ENCODE peak calls at places on chromosomes 2 and 18, in four cellular contexts. Q, Z, D and M are unnamed samples.

GRCh38 chr2:62178741-62179271 is 17.1 kb upstream of the B3GNT2 start:
- DNase-seq in Q (no peak), Z (no peak), D (no peak), M (no peak)

GRCh38 chr18:48902023-48902855 is 48.5 kb downstream of the SMAD7 start:
- DNase-seq in Q (no peak), Z (no peak), D (no peak), M (no peak)

GRCh38 chr2:28152585-28153284 is 239.9 kb upstream of the FOSL2 start:
- DNase-seq in Q (no peak), Z (no peak), D (no peak), M (no peak)

GRCh38 chr2:158004131-158004530 is 97.5 kb upstream of the UPP2 start:
- DNase-seq in Q (no peak), Z (no peak), D (no peak), M (no peak)

GRCh38 chr2:237264480-237265219 is 149.3 kb downstream of the COL6A3 start:
- DNase-seq in Q (no peak), Z (no peak), D (no peak), M (no peak)

GRCh38 chr18:6746386-6746960 is 17.0 kb downstream of the ARHGAP28 start:
- DNase-seq in Q (no peak), Z (no peak), D (no peak), M (no peak)

GRCh38 chr2:231711677-231712461 is 3.5 kb downstream of the PTMA start:
- DNase-seq in Q (no peak), Z (no peak), D (no peak), M (no peak)

GRCh38 chr18:58005885-58006523 is 38.0 kb upstream of the NEDD4L start:
- DNase-seq in Q (no peak), Z (no peak), D (no peak), M (no peak)

GRCh38 chr2:25417715-25418369 is 76.1 kb upstream of the DNMT3A start:
- DNase-seq in Q (peak), Z (no peak), D (no peak), M (no peak)

GRCh38 chr2:168849610-168850009 is 40.6 kb downstream of the SPC25 start:
- DNase-seq in Q (no peak), Z (no peak), D (peak), M (no peak)

GRCh38 chr2:229539628-229540027 is 174.7 kb downstream of the DNER start:
- DNase-seq in Q (no peak), Z (no peak), D (no peak), M (no peak)

GRCh38 chr2:224594840-224595239 is 9.7 kb upstream of the CUL3 start:
- DNase-seq in Q (no peak), Z (no peak), D (no peak), M (no peak)

GRCh38 chr2:226115832-226116200 is 683.8 kb downstream of the IRS1 start:
- DNase-seq in Q (no peak), Z (no peak), D (no peak), M (no peak)

GRCh38 chr2:111697560-111697959 is 186.4 kb downstream of the ANAPC1 start:
- DNase-seq in Q (no peak), Z (no peak), D (no peak), M (no peak)

GRCh38 chr2:147352294-147352693 is 492.5 kb upstream of the ACVR2A start:
- DNase-seq in Q (no peak), Z (no peak), D (no peak), M (no peak)

GRCh38 chr2:161059388-161059787 is 100.8 kb upstream of the TANK start:
- DNase-seq in Q (no peak), Z (no peak), D (no peak), M (no peak)

GRCh38 chr2:31674446-31674845 is 93.7 kb upstream of the SRD5A2 start:
- DNase-seq in Q (no peak), Z (no peak), D (no peak), M (no peak)

GRCh38 chr2:48419884-48420511 is 110.0 kb upstream of the STON1 start:
- DNase-seq in Q (no peak), Z (no peak), D (no peak), M (no peak)

GRCh38 chr2:237588044-237588696 is 2.4 kb downstream of the RAB17 start:
- DNase-seq in Q (no peak), Z (no peak), D (no peak), M (no peak)

GRCh38 chr2:237192881-237193280 is 107.2 kb downstream of the COPS8 start:
- DNase-seq in Q (no peak), Z (no peak), D (no peak), M (no peak)

GRCh38 chr2:119011162-119011909 is 69.3 kb downstream of the MARCO start:
- DNase-seq in Q (no peak), Z (peak), D (peak), M (peak)

GRCh38 chr2:184685999-184686841 is 87.9 kb downstream of the ZNF804A start:
- DNase-seq in Q (no peak), Z (no peak), D (no peak), M (no peak)

GRCh38 chr2:41878726-41879366 is 169.0 kb upstream of the PKDCC start:
- DNase-seq in Q (no peak), Z (no peak), D (no peak), M (no peak)

GRCh38 chr2:3633982-3634630 is 23.9 kb upstream of the ALLC start:
- DNase-seq in Q (no peak), Z (no peak), D (no peak), M (no peak)

GRCh38 chr18:42514522-42514921 is 559.5 kb downstream of the PIK3C3 start:
- DNase-seq in Q (no peak), Z (no peak), D (no peak), M (no peak)

GRCh38 chr2:56871641-56872040 is 687.9 kb downstream of the CCDC85A start:
- DNase-seq in Q (no peak), Z (no peak), D (no peak), M (no peak)

GRCh38 chr2:215436705-215437570 is 1.1 kb upstream of the FN1 start:
- DNase-seq in Q (no peak), Z (peak), D (no peak), M (no peak)

GRCh38 chr2:240210198-240210965 is 69.9 kb upstream of the OTOS start:
- DNase-seq in Q (no peak), Z (no peak), D (no peak), M (no peak)

GRCh38 chr2:104863585-104864279 is 9.8 kb downstream of the POU3F3 start:
- DNase-seq in Q (no peak), Z (no peak), D (no peak), M (no peak)

DNA sequence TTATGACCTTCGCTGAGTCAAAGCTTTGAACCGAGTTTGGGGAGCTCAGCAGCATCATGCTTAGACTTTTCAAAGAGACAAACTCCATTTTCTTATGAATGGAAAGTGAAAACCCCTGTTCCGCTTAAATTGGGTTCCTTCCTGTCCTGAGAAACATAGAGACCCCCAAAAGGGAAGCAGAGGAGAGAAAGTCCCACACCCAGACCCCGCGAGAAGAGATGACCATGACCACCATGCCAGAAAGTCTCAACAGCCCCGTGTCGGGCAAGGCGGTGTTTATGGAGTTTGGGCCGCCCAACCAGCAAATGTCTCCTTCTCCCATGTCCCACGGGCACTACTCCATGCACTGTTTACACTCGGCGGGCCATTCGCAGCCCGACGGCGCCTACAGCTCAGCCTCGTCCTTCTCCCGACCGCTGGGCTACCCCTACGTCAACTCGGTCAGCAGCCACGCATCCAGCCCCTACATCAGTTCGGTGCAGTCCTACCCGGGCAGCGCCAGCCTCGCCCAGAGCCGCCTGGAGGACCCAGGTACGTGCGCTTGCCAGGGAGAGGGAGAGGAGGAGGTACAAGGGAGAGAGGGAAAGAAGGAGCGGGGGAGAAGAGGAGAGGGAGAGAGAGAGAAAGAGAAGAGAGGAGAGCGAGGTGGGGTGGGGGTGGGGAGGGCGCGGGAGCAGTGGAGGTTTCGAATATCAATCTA is at the start of gene DLX1:
- DNase-seq in Q (no peak), Z (no peak), D (no peak), M (no peak)
- TF ChIP-seq POLR2AphosphoS5 in Q (no peak), Z (no peak), D (no peak), M (no peak)

GRCh38 chr18:10798727-10799435 is 273.1 kb downstream of the NAPG start:
- DNase-seq in Q (no peak), Z (no peak), D (no peak), M (no peak)
- TF ChIP-seq TAF1 in Q (no peak), Z (no peak), D (no peak), M (no peak)

DNA sequence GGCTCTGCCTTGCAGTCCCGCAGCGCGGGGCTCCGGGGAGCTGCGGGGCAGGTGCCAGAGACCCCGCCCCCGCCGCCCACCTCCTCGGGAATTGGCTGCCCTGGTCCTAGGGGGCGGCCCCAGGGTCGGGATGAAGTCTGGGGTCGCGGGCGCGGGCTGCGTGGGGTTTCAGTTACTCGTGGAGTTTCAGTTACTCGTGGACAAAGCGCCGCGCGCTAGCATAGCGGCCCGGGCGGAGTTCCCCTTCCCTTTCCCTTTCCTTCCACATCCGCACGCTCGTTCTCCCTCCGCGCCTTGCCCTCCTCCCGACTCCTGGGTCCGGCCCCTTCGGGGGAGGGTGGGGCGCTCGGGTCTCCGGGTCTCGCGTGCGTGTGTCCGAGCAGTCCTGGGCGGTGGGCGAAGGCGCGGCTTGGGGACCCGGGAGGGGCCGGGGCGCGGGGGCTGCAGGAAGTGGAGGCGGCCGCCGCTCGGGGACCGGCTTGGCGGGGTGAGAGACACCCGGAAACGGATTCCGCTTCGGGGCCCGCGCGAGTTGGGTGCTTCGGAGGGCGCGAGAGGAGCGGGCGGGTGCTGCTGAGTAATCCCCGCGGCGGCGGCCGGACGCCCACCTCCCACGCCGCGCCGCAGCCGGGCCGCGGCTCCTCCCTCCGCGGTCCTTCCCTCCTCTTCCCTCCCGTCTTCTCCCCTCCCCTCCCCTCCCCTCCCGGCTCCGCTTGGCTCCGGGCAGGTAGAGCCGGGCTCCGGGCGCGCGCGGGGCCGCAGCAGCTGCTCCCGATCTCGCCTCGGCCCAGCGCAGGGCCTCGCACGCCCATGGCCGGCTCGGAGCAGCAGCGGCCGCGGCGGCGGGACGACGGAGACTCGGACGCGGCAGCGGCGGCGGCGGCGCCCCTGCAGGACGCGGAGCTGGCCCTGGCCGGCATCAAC is at the start of gene TTC39C:
- DNase-seq in Q (no peak), Z (peak), D (no peak), M (peak)
- TF ChIP-seq POLR2AphosphoS5 in Q (peak), Z (peak), D (no peak), M (peak)

GRCh38 chr2:128841803-128842202 is 523.1 kb upstream of the HS6ST1 start:
- DNase-seq in Q (no peak), Z (no peak), D (no peak), M (no peak)
- TF ChIP-seq TAF1 in Q (no peak), Z (no peak), D (no peak), M (no peak)

GRCh38 chr2:85548608-85548900 is 9.6 kb downstream of the MAT2A start:
- DNase-seq in Q (no peak), Z (no peak), D (no peak), M (no peak)
- TF ChIP-seq POLR2AphosphoS5 in Q (no peak), Z (no peak), D (no peak), M (no peak)